ENCODE peak calls at places on chromosome 9, in six cellular contexts. F, L, R, B, J and H are unnamed samples.

GRCh38 chr9:20872340-20872977 is 159.0 kb downstream of the HACD4 start:
- DNase-seq in F (no peak), L (no peak), R (no peak), B (peak; percentile 88), J (peak; percentile 76), H (no peak)

GRCh38 chr9:93052791-93053540 is 5.5 kb upstream of the SUSD3 start:
- DNase-seq in F (no peak), L (no peak), R (no peak), B (no peak), J (no peak), H (no peak)

GRCh38 chr9:126483468-126484056 is 130.2 kb upstream of the LMX1B start:
- DNase-seq in F (no peak), L (no peak), R (no peak), B (no peak), J (no peak), H (no peak)

GRCh38 chr9:91817493-91818225 is 132.4 kb downstream of the ROR2 start:
- DNase-seq in F (no peak), L (no peak), R (no peak), B (peak; percentile 5), J (peak; percentile 93), H (no peak)

GRCh38 chr9:128823903-128824406 is 5.6 kb downstream of the SPOUT1 start:
- DNase-seq in F (no peak), L (no peak), R (no peak), B (no peak), J (no peak), H (no peak)

GRCh38 chr9:113675475-113675941 is 200.6 kb upstream of the ZNF618 start:
- DNase-seq in F (no peak), L (no peak), R (no peak), B (peak; percentile 93), J (peak; percentile 96), H (no peak)

GRCh38 chr9:127008076-127008475 is 93.5 kb downstream of the RALGPS1 start:
- DNase-seq in F (no peak), L (no peak), R (no peak), B (no peak), J (no peak), H (no peak)

GRCh38 chr9:114281421-114282103 is 41.3 kb upstream of the ORM1 start:
- DNase-seq in F (no peak), L (no peak), R (no peak), B (peak; percentile 57), J (peak; percentile 92), H (no peak)

GRCh38 chr9:127955294-127956015 is 17.8 kb upstream of the DPM2 start:
- DNase-seq in F (peak; percentile 98), L (no peak), R (peak; percentile 81), B (no peak), J (peak; percentile 48), H (peak; percentile 77)

GRCh38 chr9:133989554-133990365 is 2.4 kb downstream of the VAV2 start:
- DNase-seq in F (no peak), L (no peak), R (no peak), B (no peak), J (no peak), H (no peak)

GRCh38 chr9:124342946-124343485 is 72.2 kb downstream of the PSMB7 start:
- DNase-seq in F (peak; percentile 78), L (peak; percentile 47), R (no peak), B (peak; percentile 81), J (peak; percentile 98), H (peak; percentile 64)

GRCh38 chr9:130578865-130579737 is at the start of gene FUBP3:
- DNase-seq in F (peak; percentile 94), L (peak; percentile 87), R (peak; percentile 90), B (peak; percentile 85), J (peak; percentile 97), H (peak; percentile 99)

GRCh38 chr9:124882221-124882620 is 20.3 kb downstream of the ARPC5L start:
- DNase-seq in F (no peak), L (no peak), R (no peak), B (no peak), J (no peak), H (no peak)

GRCh38 chr9:37328561-37329227 is 93.8 kb upstream of the GRHPR start:
- DNase-seq in F (no peak), L (no peak), R (no peak), B (no peak), J (no peak), H (no peak)

GRCh38 chr9:93814561-93814960 is 140.6 kb downstream of the BARX1 start:
- DNase-seq in F (peak; percentile 56), L (no peak), R (no peak), B (peak; percentile 1), J (no peak), H (no peak)

GRCh38 chr9:105296889-105297288 is 52.4 kb downstream of the SLC44A1 start:
- DNase-seq in F (no peak), L (no peak), R (no peak), B (peak; percentile 90), J (peak; percentile 94), H (no peak)

GRCh38 chr9:8895498-8896224 is 1096.1 kb upstream of the DMAC1 start:
- DNase-seq in F (peak; percentile 52), L (no peak), R (no peak), B (peak; percentile 10), J (peak; percentile 68), H (peak; percentile 19)

GRCh38 chr9:132541051-132541450 is 41.4 kb upstream of the BARHL1 start:
- DNase-seq in F (no peak), L (no peak), R (no peak), B (no peak), J (no peak), H (no peak)

GRCh38 chr9:137550241-137550621 is at the start of gene PNPLA7:
- DNase-seq in F (peak; percentile 81), L (peak; percentile 39), R (peak; percentile 63), B (peak; percentile 59), J (peak; percentile 89), H (peak; percentile 80)

GRCh38 chr9:130938652-130939404 is at the start of gene FIBCD1:
- DNase-seq in F (peak; percentile 8), L (no peak), R (peak; percentile 23), B (no peak), J (peak; percentile 72), H (no peak)

GRCh38 chr9:116278326-116278725 is 124.7 kb downstream of the PAPPA start:
- DNase-seq in F (no peak), L (no peak), R (no peak), B (no peak), J (peak; percentile 29), H (no peak)

GRCh38 chr9:114370985-114371335 is 16.8 kb downstream of the AKNA start:
- DNase-seq in F (no peak), L (peak; percentile 84), R (no peak), B (no peak), J (no peak), H (peak; percentile 71)

GRCh38 chr9:76718166-76718565 is 46.1 kb upstream of the PCA3 start:
- DNase-seq in F (no peak), L (no peak), R (no peak), B (no peak), J (no peak), H (no peak)

GRCh38 chr9:126376311-126376902 is 49.8 kb downstream of the MVB12B start:
- DNase-seq in F (peak; percentile 33), L (peak; percentile 71), R (no peak), B (no peak), J (no peak), H (no peak)

GRCh38 chr9:91639054-91639453 is 215.4 kb upstream of the NFIL3 start:
- DNase-seq in F (no peak), L (no peak), R (no peak), B (no peak), J (no peak), H (no peak)

GRCh38 chr9:130971294-130971849 is 32.3 kb upstream of the FIBCD1 start:
- DNase-seq in F (no peak), L (no peak), R (no peak), B (no peak), J (no peak), H (no peak)

GRCh38 chr9:117296453-117296852 is 118.4 kb downstream of the ASTN2 start:
- DNase-seq in F (no peak), L (no peak), R (no peak), B (no peak), J (no peak), H (no peak)

GRCh38 chr9:121280715-121281613 is 13.0 kb downstream of the GSN start:
- DNase-seq in F (no peak), L (no peak), R (no peak), B (no peak), J (no peak), H (no peak)

GRCh38 chr9:35001803-35002502 is 12.4 kb downstream of the DNAJB5 start:
- DNase-seq in F (no peak), L (no peak), R (no peak), B (no peak), J (no peak), H (peak; percentile 0)

GRCh38 chr9:93184439-93185221 is 691 bp downstream of the WNK2 start:
- DNase-seq in F (peak; percentile 11), L (no peak), R (no peak), B (no peak), J (no peak), H (peak; percentile 64)

GRCh38 chr9:2260401-2261306 is 245.5 kb downstream of the SMARCA2 start:
- DNase-seq in F (peak; percentile 75), L (no peak), R (no peak), B (peak; percentile 7), J (peak; percentile 82), H (peak; percentile 30)

GRCh38 chr9:136596630-136597031 is 50.8 kb upstream of the NOTCH1 start:
- DNase-seq in F (no peak), L (peak; percentile 54), R (no peak), B (peak; percentile 84), J (no peak), H (no peak)

GRCh38 chr9:80881946-80882345 is 807.4 kb downstream of the TLE1 start:
- DNase-seq in F (no peak), L (no peak), R (no peak), B (no peak), J (no peak), H (no peak)